ENCODE peak calls at places on chromosomes 2 and 18, in ten cellular contexts. H, K, C, Z, Q, I, L, A, N and J are unnamed samples.

GRCh38 chr18:6352275-6352674 is 62.4 kb downstream of the L3MBTL4 start:
- DNase-seq in N (no peak), K (no peak), H (no peak), Q (no peak), A (no peak), C (no peak), I (no peak), L (peak; percentile 20), Z (no peak), J (no peak)

GRCh38 chr18:50099725-50100414 is 95.1 kb downstream of the MYO5B start:
- DNase-seq in K (no peak), I (peak; percentile 70), Q (no peak), H (no peak), A (no peak), L (no peak), N (peak; percentile 25), Z (no peak), C (no peak), J (peak; percentile 32)

GRCh38 chr18:59220164-59220783 is 316 bp downstream of the GRP start:
- DNase-seq in H (no peak), C (no peak), I (no peak), N (no peak), Z (no peak), Q (peak; percentile 22), L (no peak), A (no peak), K (no peak), J (no peak)

GRCh38 chr18:72235422-72235821 is 308.7 kb downstream of the CBLN2 start:
- DNase-seq in Q (no peak), I (no peak), A (no peak), K (no peak), L (peak; percentile 13), N (no peak), C (no peak), H (no peak), Z (no peak), J (no peak)

GRCh38 chr2:188884552-188884951 is 89.6 kb upstream of the COL3A1 start:
- DNase-seq in Q (no peak), L (no peak), K (no peak), Z (no peak), N (peak; percentile 53), C (no peak), H (no peak), I (no peak), A (no peak), J (no peak)

GRCh38 chr2:166417669-166418068 is 41.9 kb upstream of the SCN9A start:
- DNase-seq in Z (no peak), L (no peak), C (no peak), H (no peak), A (no peak), N (peak; percentile 65), K (no peak), Q (no peak), I (peak; percentile 8), J (peak; percentile 38)

GRCh38 chr18:56835331-56835730 is 184.2 kb downstream of the WDR7 start:
- DNase-seq in L (no peak), K (no peak), C (no peak), Q (no peak), H (no peak), N (no peak), Z (no peak), I (no peak), A (no peak), J (no peak)

GRCh38 chr2:95552911-95553310 is 38.9 kb upstream of the TRIM43 start:
- DNase-seq in N (no peak), H (no peak), L (no peak), C (no peak), Z (no peak), K (no peak), I (no peak), A (no peak), Q (no peak), J (no peak)

GRCh38 chr2:235532307-235532706 is 38.5 kb downstream of the AGAP1 start:
- DNase-seq in C (no peak), I (no peak), A (no peak), Q (no peak), Z (no peak), K (no peak), H (no peak), L (no peak), N (no peak), J (no peak)

GRCh38 chr2:62287895-62288589 is 92.1 kb downstream of the B3GNT2 start:
- DNase-seq in K (peak; percentile 22), C (peak; percentile 66), N (no peak), Q (no peak), H (peak; percentile 10), Z (peak; percentile 79), A (peak; percentile 68), L (peak; percentile 46), I (peak; percentile 94), J (peak; percentile 87)

GRCh38 chr2:19361325-19361990 is 3.0 kb upstream of the OSR1 start:
- DNase-seq in L (no peak), H (no peak), Z (no peak), Q (no peak), K (no peak), C (peak; percentile 47), I (no peak), A (no peak), N (no peak), J (no peak)

GRCh38 chr2:131112477-131113027 is 7.4 kb downstream of the PLEKHB2 start:
- DNase-seq in Q (no peak), H (no peak), K (no peak), A (no peak), Z (no peak), L (no peak), I (no peak), N (peak; percentile 26), C (no peak), J (no peak)

GRCh38 chr2:105812180-105813044 is 67.7 kb downstream of the NCK2 start:
- DNase-seq in Z (no peak), C (no peak), L (peak; percentile 49), Q (no peak), I (peak; percentile 89), N (peak; percentile 93), A (no peak), H (no peak), K (no peak), J (no peak)